ENCODE peak calls at places on chromosomes 13 and 19, in six cellular contexts. O, T, N, Q, Y and S are unnamed samples. For H3K4me1, the result is how much of the 10 kb centered on the place peaks cover.

GRCh38 chr13:65638572-65639168 is 1591.5 kb downstream of the PCDH9 start:
- DNase-seq in O (no peak), T (peak), N (no peak), Q (no peak), Y (no peak), S (no peak)

GRCh38 chr13:28077231-28077630 is 23.1 kb downstream of the FLT3 start:
- DNase-seq in O (no peak), T (no peak), N (no peak), Q (no peak), Y (no peak), S (no peak)

GRCh38 chr19:362683-363082 is 18.1 kb upstream of the MIER2 start:
- DNase-seq in O (no peak), T (no peak), N (no peak), Q (no peak), Y (no peak), S (no peak)

GRCh38 chr13:42654212-42654611 is 80.3 kb downstream of the TNFSF11 start:
- DNase-seq in O (no peak), T (no peak), N (no peak), Q (no peak), Y (no peak), S (no peak)

GRCh38 chr13:97268772-97269171 is 46.6 kb downstream of the MBNL2 start:
- DNase-seq in O (no peak), T (no peak), N (peak), Q (no peak), Y (no peak), S (no peak)

GRCh38 chr13:31631071-31631470 is 108.3 kb upstream of the RXFP2 start:
- DNase-seq in O (no peak), T (no peak), N (peak), Q (no peak), Y (no peak), S (no peak)

GRCh38 chr13:38530492-38530891 is 156.4 kb upstream of the FREM2 start:
- DNase-seq in O (no peak), T (no peak), N (no peak), Q (no peak), Y (no peak), S (no peak)

GRCh38 chr19:38617764-38618589 is at the start of gene MAP4K1:
- DNase-seq in O (no peak), T (peak), N (no peak), Q (no peak), Y (peak), S (peak)

GRCh38 chr19:6465006-6465405 is 935 bp downstream of the CRB3 start:
- DNase-seq in O (no peak), T (no peak), N (no peak), Q (no peak), Y (no peak), S (no peak)

GRCh38 chr19:9431475-9431874 is 3.9 kb downstream of the ZNF266 start:
- DNase-seq in O (no peak), T (peak), N (peak), Q (no peak), Y (no peak), S (no peak)
- TF ChIP-seq CTCF in O (no peak), T (peak), N (peak), Q (no peak), Y (peak), S (no peak)

DNA sequence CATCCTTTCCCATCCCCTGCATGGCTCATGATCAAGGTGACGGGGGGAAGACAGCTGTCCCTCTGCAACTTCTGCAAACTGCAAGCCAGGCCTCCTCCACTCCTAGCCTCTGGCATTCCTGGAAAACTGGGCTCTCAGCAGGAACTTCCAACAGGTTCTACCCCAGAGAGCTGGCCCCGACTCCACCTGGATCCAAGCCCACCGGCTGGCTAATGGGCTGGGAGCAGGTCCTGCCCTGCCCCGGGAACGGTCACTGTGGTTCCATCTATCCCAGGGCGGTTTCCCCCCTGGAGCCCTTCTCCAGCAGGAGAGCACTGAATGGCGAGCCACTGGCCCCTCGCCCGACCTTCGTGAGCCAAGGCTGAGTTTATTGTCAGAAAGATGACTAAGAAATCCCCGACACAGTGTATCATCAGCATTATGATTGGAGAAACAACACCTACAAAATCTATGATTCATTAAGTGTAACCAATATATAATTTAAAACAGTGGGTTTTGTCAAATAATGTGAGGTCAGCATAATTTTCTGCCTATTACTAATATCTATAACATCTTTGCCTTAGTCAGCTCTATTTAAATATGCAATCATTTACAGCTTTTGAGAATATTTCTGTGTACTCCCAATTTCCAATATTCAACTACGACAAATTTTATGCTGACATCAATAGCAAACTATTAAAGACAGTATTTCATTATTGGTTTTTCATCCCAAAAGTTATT is 132.9 kb downstream of the URI1 start:
- DNase-seq in O (peak), T (no peak), N (no peak), Q (no peak), Y (no peak), S (peak)
- H3K4me1 ChIP-seq in O (under half), T (under half), N (under half), Q (under half), Y (under half), S (under half)

DNA sequence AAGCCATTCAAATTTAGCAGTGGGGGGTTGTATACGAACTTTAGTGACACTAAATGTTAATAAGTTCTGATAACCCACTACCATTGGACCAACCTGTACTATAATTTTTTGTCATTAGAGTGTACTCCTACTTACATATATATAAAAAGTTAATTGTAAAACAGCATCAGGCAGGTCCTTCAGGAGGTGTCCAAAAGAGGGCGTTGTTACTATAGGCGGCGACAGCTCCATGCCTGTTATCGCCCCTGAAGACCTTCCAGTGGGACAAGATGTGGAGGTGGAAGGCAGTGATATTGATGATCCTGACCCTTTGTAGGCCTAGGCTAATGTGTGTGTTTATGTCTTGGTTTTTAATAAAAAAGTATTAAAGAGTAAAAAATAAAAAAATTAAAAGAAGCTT is 27.5 kb downstream of the SPRYD7 start:
- DNase-seq in O (no peak), T (peak), N (peak), Q (no peak), Y (no peak), S (no peak)
- TF ChIP-seq CTCF in O (no peak), T (peak), N (peak), Q (no peak), Y (no peak), S (no peak)

DNA sequence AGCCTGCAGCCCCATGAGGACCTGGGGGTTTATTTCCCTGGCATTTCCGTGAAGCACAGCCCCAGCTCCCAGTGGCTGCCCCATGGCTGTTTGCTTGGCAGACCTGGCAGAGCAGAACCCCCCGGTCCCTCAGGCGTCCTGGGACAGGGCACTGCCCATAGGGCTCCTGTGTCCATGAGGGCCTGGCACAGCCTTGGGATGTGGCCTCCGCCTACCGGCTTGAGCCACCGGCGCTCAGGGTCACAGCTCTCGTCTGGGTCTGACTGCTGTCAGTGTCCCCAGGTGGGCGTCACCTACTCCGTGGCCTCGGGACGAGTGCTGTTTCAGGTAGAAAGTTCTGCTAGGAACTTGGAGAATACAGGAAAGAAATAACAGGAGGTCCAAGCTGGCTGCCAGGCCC is 52.8 kb downstream of the MYO9B start:
- DNase-seq in O (no peak), T (no peak), N (no peak), Q (no peak), Y (no peak), S (no peak)
- H3K4me1 ChIP-seq in O (under half), T (under half), N (under half), Q (under half), Y (under half), S (under half)

GRCh38 chr13:45704211-45704739 is 2.2 kb downstream of the CBY2 start:
- DNase-seq in O (no peak), T (no peak), N (no peak), Q (no peak), Y (no peak), S (no peak)

GRCh38 chr13:45702869-45703391 is 810 bp downstream of the CBY2 start:
- DNase-seq in O (no peak), T (no peak), N (no peak), Q (no peak), Y (no peak), S (no peak)

GRCh38 chr13:45702088-45702487 is at the start of gene CBY2:
- DNase-seq in O (no peak), T (no peak), N (no peak), Q (no peak), Y (no peak), S (no peak)

GRCh38 chr13:45705145-45705695 is 3.1 kb downstream of the CBY2 start:
- DNase-seq in O (no peak), T (peak), N (no peak), Q (no peak), Y (no peak), S (no peak)

GRCh38 chr13:45700971-45701900 is 884 bp upstream of the CBY2 start:
- DNase-seq in O (no peak), T (no peak), N (no peak), Q (no peak), Y (no peak), S (no peak)
- TF ChIP-seq CTCF in O (no peak), T (peak), N (peak), Q (no peak), Y (no peak), S (no peak)

GRCh38 chr13:46606915-46607413 is 54.0 kb downstream of the LRCH1 start:
- DNase-seq in O (no peak), T (no peak), N (no peak), Q (no peak), Y (no peak), S (no peak)

GRCh38 chr13:46604226-46604968 is 51.4 kb downstream of the LRCH1 start:
- DNase-seq in O (no peak), T (no peak), N (no peak), Q (no peak), Y (no peak), S (no peak)

GRCh38 chr13:46607768-46608553 is 55.0 kb downstream of the LRCH1 start:
- DNase-seq in O (no peak), T (no peak), N (no peak), Q (no peak), Y (no peak), S (no peak)

GRCh38 chr13:46605089-46605488 is 52.1 kb downstream of the LRCH1 start:
- DNase-seq in O (no peak), T (no peak), N (no peak), Q (no peak), Y (no peak), S (no peak)

GRCh38 chr13:46605824-46606554 is 53.0 kb downstream of the LRCH1 start:
- DNase-seq in O (no peak), T (no peak), N (no peak), Q (no peak), Y (no peak), S (no peak)
- H3K4me1 ChIP-seq in O (half or more), T (under half), N (under half), Q (under half), Y (under half), S (half or more)

DNA sequence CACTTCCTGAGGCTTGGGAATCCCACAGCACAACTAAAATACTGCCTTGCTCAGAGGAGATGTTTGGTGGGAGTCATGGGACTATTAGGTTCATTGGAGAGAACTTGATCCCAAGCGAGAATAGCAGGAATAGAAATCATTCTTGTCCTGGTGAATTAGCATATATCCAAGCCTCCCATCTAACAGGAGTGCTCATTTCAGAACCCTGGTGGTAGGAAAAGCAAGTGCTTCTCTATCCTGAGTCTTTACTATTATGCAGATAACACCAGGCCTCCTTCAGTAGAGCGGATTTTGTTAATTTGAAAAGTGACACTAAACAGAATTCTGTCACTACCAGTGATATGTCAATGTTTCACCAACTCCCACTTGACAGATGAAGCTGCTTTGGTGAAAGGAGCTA is 199.5 kb downstream of the ATP8A2 start:
- DNase-seq in O (no peak), T (no peak), N (no peak), Q (no peak), Y (no peak), S (no peak)
- TF ChIP-seq CTCF in O (no peak), T (peak), N (peak), Q (no peak), Y (no peak), S (no peak)

GRCh38 chr19:49866933-49867782 is at the start of gene PNKP:
- DNase-seq in O (peak), T (peak), N (peak), Q (peak), Y (peak), S (peak)
- H3K4me1 ChIP-seq in O (half or more), T (under half), N (under half), Q (under half), Y (under half), S (under half)

GRCh38 chr13:106535552-106536243 is at the start of gene EFNB2:
- DNase-seq in O (peak), T (peak), N (peak), Q (peak), Y (peak), S (peak)
- TF ChIP-seq CTCF in O (no peak), T (no peak), N (no peak), Q (no peak), Y (no peak), S (no peak)

GRCh38 chr19:7913652-7914051 is 978 bp upstream of the TGFBR3L start:
- DNase-seq in O (no peak), T (no peak), N (no peak), Q (no peak), Y (no peak), S (no peak)
- H3K4me1 ChIP-seq in O (under half), T (under half), N (under half), Q (under half), Y (under half), S (under half)